ENCODE peak calls at places on chromosomes 13 and 19, in six cellular contexts. T is colonic mucosa, E is left lung, P is left ventricle myocardium inferior, X is neural progenitor cell, S is cardiac muscle cell. Z is an unnamed sample. For H3K4me1, the result is how much of the 10 kb centered on the place peaks cover.

GRCh38 chr19:36032251-36033104 is at the start of gene CLIP3:
- DNase-seq in E (no peak), S (peak), P (peak), T (peak), X (peak), Z (no peak)

GRCh38 chr13:40605573-40605972 is 60.9 kb downstream of the FOXO1 start:
- DNase-seq in S (no peak), X (no peak), P (no peak), E (no peak), T (no peak), Z (no peak)

GRCh38 chr13:50357586-50358118 is 342.4 kb downstream of the KCNRG start:
- DNase-seq in E (no peak), P (no peak), X (no peak), T (no peak), S (no peak), Z (no peak)

GRCh38 chr19:24052811-24053210 is 34.2 kb upstream of the ZNF254 start:
- DNase-seq in E (no peak), S (no peak), T (no peak), X (no peak), P (no peak), Z (no peak)

GRCh38 chr19:13002970-13003540 is 7.8 kb downstream of the NFIX start:
- DNase-seq in X (no peak), S (no peak), E (no peak), T (peak), P (no peak), Z (no peak)

GRCh38 chr13:44322928-44323327 is 50.7 kb upstream of the SERP2 start:
- DNase-seq in T (no peak), E (no peak), S (no peak), P (no peak), X (no peak), Z (no peak)

GRCh38 chr19:4555657-4556561 is 3.6 kb downstream of the SEMA6B start:
- DNase-seq in P (no peak), S (no peak), T (peak), E (no peak), X (no peak), Z (no peak)

GRCh38 chr13:102000764-102001163 is 401.1 kb downstream of the FGF14 start:
- DNase-seq in P (no peak), E (no peak), T (no peak), X (no peak), S (no peak), Z (no peak)

GRCh38 chr13:29849731-29850212 is 645 bp downstream of the UBL3 start:
- DNase-seq in P (peak), X (peak), T (peak), S (peak), E (peak), Z (peak)

GRCh38 chr13:30165791-30166190 is 141.6 kb downstream of the KATNAL1 start:
- DNase-seq in S (no peak), P (no peak), X (peak), T (no peak), E (no peak), Z (no peak)

GRCh38 chr13:34654203-34654602 is 287.9 kb upstream of the NBEA start:
- DNase-seq in T (no peak), X (no peak), E (no peak), S (no peak), P (no peak), Z (no peak)

GRCh38 chr13:73995752-73996151 is 138.5 kb downstream of the KLF12 start:
- DNase-seq in P (no peak), E (peak), T (no peak), X (no peak), S (no peak), Z (no peak)
- TF ChIP-seq CTCF in P (no peak), E (no peak), T (no peak), X (no peak), S (no peak), Z (no peak)

DNA sequence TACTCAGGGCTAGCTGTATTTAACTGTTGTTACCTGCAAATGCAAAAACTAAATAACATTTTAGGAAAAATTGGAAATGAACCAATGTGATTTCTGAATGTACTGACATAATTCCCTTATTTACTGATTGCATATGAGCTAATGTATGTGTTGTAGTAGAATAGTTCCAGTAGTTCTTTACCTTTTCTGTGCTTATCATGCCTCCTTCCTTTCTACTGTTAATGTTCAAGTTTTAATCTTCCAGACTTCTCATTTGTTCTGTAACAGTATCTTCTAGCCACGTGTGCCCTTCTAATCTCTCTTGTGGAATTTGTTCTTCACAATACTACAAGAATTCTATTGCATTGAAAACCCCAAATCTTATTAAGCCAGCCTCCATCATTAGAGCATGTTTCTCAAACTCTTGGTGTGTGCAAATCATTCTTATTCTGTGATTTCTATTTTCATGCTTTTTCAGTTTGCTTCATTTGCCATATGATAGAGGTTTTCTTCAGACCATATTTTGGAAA is 17.7 kb downstream of the LSM14A start:
- DNase-seq in P (no peak), X (no peak), E (no peak), S (no peak), T (no peak), Z (no peak)
- H3K4me1 ChIP-seq in P (half or more), X (under half), E (half or more), S (under half), T (under half), Z (half or more)

GRCh38 chr13:27359203-27359821 is 65.1 kb upstream of the GTF3A start:
- DNase-seq in T (peak), S (peak), E (no peak), X (peak), P (peak), Z (peak)
- TF ChIP-seq CTCF in T (peak), S (peak), E (peak), X (peak), P (peak), Z (peak)

GRCh38 chr19:51807925-51808324 is 13.0 kb downstream of the FPR3 start:
- DNase-seq in S (no peak), T (no peak), E (no peak), P (no peak), X (no peak), Z (no peak)
- H3K4me1 ChIP-seq in S (under half), T (under half), E (half or more), P (half or more), X (under half), Z (under half)

GRCh38 chr13:47126432-47126831 is 229.6 kb upstream of the HTR2A start:
- DNase-seq in T (no peak), S (no peak), X (no peak), E (no peak), P (no peak), Z (no peak)
- TF ChIP-seq CTCF in T (no peak), S (peak), X (peak), E (no peak), P (no peak), Z (no peak)

DNA sequence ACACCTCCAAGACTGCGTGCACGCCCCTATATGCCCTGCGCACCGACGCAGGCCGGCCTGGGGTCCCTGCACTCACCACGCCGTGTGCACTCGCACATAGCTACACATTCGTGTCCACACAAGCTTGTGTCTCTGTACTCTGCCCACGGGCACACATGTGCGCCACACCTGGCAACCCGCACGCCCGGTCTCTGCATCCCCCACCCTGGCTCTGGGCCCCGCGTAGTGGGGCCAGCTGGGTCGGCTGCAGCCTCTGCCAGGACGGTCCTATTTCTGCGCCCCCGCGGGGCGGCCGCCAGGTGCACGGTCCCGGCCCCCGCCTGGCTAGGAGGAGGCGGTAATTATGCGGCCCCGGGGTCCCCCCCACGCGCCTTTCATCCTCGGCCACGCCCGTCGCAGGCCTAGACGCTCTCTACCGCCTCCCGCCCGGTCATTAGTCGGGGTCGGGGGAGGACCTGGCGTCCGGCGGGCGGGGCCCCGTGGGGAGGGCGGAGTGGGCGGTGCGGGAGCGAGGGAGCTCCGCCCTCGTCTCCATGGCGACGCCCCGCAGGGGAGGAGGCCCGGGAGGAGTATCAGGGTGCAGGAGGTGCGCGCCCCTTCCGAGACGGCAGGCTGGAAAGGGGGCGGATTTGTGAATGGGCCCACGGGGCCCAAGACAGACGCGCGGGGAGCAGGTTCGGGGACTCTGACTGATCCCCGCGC is 2.9 kb upstream of the CIRBP start:
- DNase-seq in P (peak), X (peak), E (peak), S (peak), T (peak), Z (no peak)
- H3K4me1 ChIP-seq in P (half or more), X (half or more), E (half or more), S (half or more), T (under half), Z (half or more)

GRCh38 chr19:18168673-18169381 is 4.8 kb upstream of the IFI30 start:
- DNase-seq in X (no peak), S (no peak), E (no peak), P (no peak), T (no peak), Z (no peak)

GRCh38 chr19:18165794-18166544 is 7.6 kb upstream of the IFI30 start:
- DNase-seq in S (no peak), E (no peak), T (no peak), X (no peak), P (no peak), Z (no peak)

GRCh38 chr19:18167011-18167410 is 6.6 kb upstream of the IFI30 start:
- DNase-seq in P (no peak), E (no peak), X (no peak), T (no peak), S (no peak), Z (no peak)

GRCh38 chr19:18170714-18171255 is 2.8 kb upstream of the IFI30 start:
- DNase-seq in X (no peak), E (no peak), T (no peak), S (no peak), P (peak), Z (peak)

DNA sequence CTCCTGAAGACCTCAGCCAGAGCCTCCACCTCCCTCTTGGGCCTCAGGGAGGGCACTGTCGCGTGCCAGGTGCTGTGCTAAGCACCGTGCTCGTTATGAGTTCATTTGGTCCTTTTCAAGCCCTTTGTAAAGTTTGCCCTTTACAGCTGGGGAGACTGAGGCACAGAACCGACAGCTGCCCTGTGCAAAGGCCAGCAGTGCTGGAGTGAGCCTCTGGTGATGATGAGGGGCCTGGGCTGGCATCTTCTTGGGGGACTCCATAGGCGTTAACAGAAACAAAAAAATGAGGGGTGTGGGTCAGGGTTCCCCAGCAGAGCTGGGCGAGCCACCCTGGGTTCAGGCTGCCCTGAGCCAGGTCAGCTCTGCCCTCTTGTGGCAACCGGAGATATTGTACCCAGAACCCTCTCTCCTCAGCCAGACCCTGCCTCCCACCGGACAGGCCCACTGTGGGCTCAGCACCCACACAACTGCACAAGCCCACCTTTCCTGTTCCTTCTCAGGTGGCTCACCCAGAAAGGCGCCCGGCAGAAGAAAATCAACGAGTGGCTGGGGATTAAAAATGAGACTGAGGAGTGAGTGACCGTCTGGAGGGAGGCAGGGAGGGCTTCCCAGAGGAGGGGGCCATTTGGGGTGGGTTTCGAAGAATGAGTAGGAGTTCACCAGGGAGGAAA is 5.5 kb upstream of the IFI30 start:
- DNase-seq in X (peak), E (no peak), P (peak), T (no peak), S (peak), Z (no peak)
- TF ChIP-seq CTCF in X (peak), E (peak), P (peak), T (peak), S (peak), Z (peak)

GRCh38 chr13:51626749-51627148 is 42.5 kb downstream of the WDFY2 start:
- DNase-seq in E (no peak), P (no peak), S (no peak), X (no peak), T (no peak), Z (no peak)

GRCh38 chr13:51623473-51623872 is 39.2 kb downstream of the WDFY2 start:
- DNase-seq in T (no peak), P (no peak), S (no peak), E (no peak), X (no peak), Z (no peak)

GRCh38 chr13:51624695-51625345 is 40.6 kb downstream of the WDFY2 start:
- DNase-seq in P (no peak), T (no peak), X (no peak), E (no peak), S (no peak), Z (no peak)

GRCh38 chr13:51624207-51624606 is 39.9 kb downstream of the WDFY2 start:
- DNase-seq in T (no peak), S (no peak), X (no peak), P (no peak), E (no peak), Z (no peak)

DNA sequence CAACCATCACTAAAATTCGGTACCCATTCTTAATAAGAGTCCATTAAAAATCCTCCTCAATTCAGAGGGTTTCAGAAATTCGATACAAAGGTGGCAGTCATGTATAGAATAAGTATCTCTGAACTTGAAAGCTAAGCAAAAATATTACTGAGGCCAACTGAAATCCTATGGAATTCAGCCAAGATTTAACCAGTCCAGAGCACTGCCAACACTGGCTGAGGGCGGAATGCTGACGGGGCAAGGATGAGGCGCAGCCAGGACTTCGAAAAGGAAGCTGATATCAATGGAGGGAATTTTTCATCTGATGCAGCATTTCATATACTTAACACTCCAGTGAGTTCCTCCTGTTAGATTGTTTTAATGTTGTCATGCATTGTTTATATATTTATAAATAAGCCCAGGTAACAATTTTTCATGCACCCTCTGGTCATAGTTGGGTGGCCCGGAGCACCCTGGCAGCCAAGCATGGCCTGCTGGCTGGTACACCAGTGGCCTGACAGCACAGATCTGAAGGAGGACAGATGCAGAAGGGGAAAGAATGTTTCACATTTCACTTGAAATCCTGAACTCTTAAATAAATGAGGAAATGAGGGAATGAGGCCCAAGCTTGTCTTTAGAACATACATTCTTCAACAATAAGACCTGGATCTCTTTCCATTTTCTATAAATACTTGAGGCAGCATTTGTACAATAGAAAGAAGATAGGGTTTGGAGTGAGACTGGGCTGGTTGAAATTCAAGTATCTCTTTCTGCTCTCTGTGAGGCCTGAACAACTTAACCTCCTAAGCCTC is 41.5 kb downstream of the WDFY2 start:
- DNase-seq in S (no peak), E (no peak), X (no peak), P (no peak), T (no peak), Z (no peak)
- H3K4me1 ChIP-seq in S (under half), E (under half), X (under half), P (half or more), T (under half), Z (under half)

DNA sequence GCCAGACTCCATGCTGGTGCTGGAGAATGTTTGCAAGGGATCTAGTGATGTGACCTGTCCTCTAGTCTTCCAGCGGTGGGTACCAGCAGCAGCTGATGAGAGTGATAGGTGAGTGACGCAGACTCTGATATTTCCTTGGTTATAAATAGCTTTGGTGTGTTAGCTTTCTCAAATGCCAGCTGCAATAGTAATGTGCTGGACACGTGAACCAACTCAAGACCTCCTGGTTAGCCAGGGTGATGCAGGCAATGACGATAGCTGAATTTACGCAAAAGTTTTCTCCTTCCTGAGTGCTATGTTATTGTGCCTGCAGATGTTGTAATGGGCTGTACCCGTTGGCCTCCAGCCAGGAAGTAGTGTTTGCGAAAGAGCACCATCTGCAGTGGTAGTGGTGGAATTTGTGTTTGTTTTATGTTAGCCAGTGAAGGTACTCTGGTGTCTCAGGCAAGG is 129.5 kb downstream of the CYSLTR2 start:
- DNase-seq in E (peak), S (no peak), P (peak), T (peak), X (no peak), Z (peak)
- TF ChIP-seq CTCF in E (no peak), S (peak), P (no peak), T (no peak), X (no peak), Z (no peak)

Z was measured in gastrocnemius medialis.